ENCODE peak calls at places on chromosomes 7 and 10, in five cellular contexts. T, Q, X, W and I are unnamed samples. For H3K27me3, the result is how much of the 10 kb centered on the place peaks cover.

GRCh38 chr10:32259551-32259950 is 87.4 kb downstream of the EPC1 start:
- DNase-seq in Q (no peak), X (no peak), W (no peak), T (no peak), I (no peak)

GRCh38 chr7:5582532-5582935 is 158.9 kb upstream of the TNRC18 start:
- DNase-seq in X (no peak), W (no peak), T (no peak), Q (no peak), I (no peak)

GRCh38 chr10:67666416-67667043 is 29.5 kb downstream of the CTNNA3 start:
- DNase-seq in W (no peak), X (no peak), Q (no peak), T (peak), I (no peak)

GRCh38 chr7:86904949-86905834 is 154.3 kb downstream of the ELAPOR2 start:
- DNase-seq in W (no peak), X (no peak), Q (no peak), T (peak), I (no peak)

GRCh38 chr10:112827951-112828350 is 122.1 kb upstream of the TCF7L2 start:
- DNase-seq in Q (no peak), T (peak), X (no peak), W (no peak), I (no peak)

GRCh38 chr10:85490431-85490830 is 876.2 kb downstream of the GRID1 start:
- DNase-seq in X (no peak), T (no peak), W (no peak), Q (no peak), I (no peak)

GRCh38 chr10:94546058-94546595 is 539 bp downstream of the HELLS start:
- DNase-seq in T (peak), Q (no peak), X (no peak), W (no peak), I (no peak)

GRCh38 chr10:102410427-102411073 is 8.0 kb downstream of the PSD start:
- DNase-seq in Q (no peak), W (peak), T (no peak), X (peak), I (no peak)

GRCh38 chr7:74178632-74179031 is 4.5 kb downstream of the EIF4H start:
- DNase-seq in T (no peak), W (no peak), X (no peak), Q (no peak), I (peak)

GRCh38 chr7:25839084-25839769 is 312.8 kb upstream of the NFE2L3 start:
- DNase-seq in X (no peak), Q (no peak), T (no peak), W (no peak), I (no peak)

GRCh38 chr7:5586279-5586962 is 162.8 kb upstream of the TNRC18 start:
- DNase-seq in Q (no peak), W (no peak), T (peak), X (no peak), I (no peak)

GRCh38 chr10:26738354-26738753 is 40.9 kb downstream of the PDSS1 start:
- DNase-seq in W (no peak), Q (no peak), T (peak), X (no peak), I (no peak)

GRCh38 chr7:49255061-49255460 is 330.7 kb downstream of the CDC14C start:
- DNase-seq in X (no peak), T (peak), W (no peak), Q (no peak), I (no peak)

GRCh38 chr7:31890198-31890597 is 180.0 kb downstream of the PDE1C start:
- DNase-seq in X (no peak), Q (no peak), W (no peak), T (peak), I (no peak)

GRCh38 chr7:42192072-42192471 is 44.9 kb downstream of the GLI3 start:
- DNase-seq in X (no peak), Q (no peak), T (no peak), W (no peak), I (no peak)

GRCh38 chr10:67618116-67618515 is 77.9 kb downstream of the CTNNA3 start:
- DNase-seq in T (no peak), Q (no peak), W (no peak), X (no peak), I (no peak)

GRCh38 chr7:38189256-38189938 is 11.4 kb downstream of the STARD3NL start:
- DNase-seq in W (no peak), Q (no peak), T (peak), X (no peak), I (no peak)

GRCh38 chr10:88786032-88786770 is 16.3 kb upstream of the LIPM start:
- DNase-seq in Q (no peak), X (no peak), W (no peak), T (no peak), I (no peak)

GRCh38 chr10:124174071-124174566 is 80.7 kb upstream of the CHST15 start:
- DNase-seq in W (no peak), T (no peak), Q (no peak), X (no peak), I (no peak)

GRCh38 chr7:36048141-36048901 is 104.7 kb upstream of the EEPD1 start:
- DNase-seq in W (no peak), Q (peak), X (peak), T (peak), I (no peak)

GRCh38 chr7:68414631-68415425 is 1183.4 kb upstream of the AUTS2 start:
- DNase-seq in Q (no peak), W (no peak), X (no peak), T (no peak), I (no peak)

GRCh38 chr7:12569673-12570072 is 847 bp upstream of the SCIN start:
- DNase-seq in W (no peak), T (no peak), X (no peak), Q (no peak), I (no peak)

GRCh38 chr10:117131390-117132327 is 6.4 kb downstream of the VAX1 start:
- DNase-seq in T (no peak), W (no peak), Q (no peak), X (no peak), I (no peak)

GRCh38 chr7:3218561-3219225 is 82.4 kb upstream of the SDK1 start:
- DNase-seq in X (no peak), W (no peak), Q (no peak), T (no peak), I (no peak)

GRCh38 chr7:158252081-158252836 is 335.4 kb downstream of the PTPRN2 start:
- DNase-seq in T (no peak), W (no peak), Q (no peak), X (no peak), I (peak)

GRCh38 chr10:126458453-126458852 is 70.2 kb upstream of the ADAM12 start:
- DNase-seq in Q (no peak), X (no peak), W (no peak), T (no peak), I (no peak)

GRCh38 chr10:71665456-71665855 is 54.1 kb downstream of the C10orf105 start:
- DNase-seq in T (no peak), X (no peak), Q (no peak), W (no peak), I (no peak)

GRCh38 chr7:140061607-140061930 is 1.2 kb downstream of the PARP12 start:
- DNase-seq in Q (no peak), W (no peak), X (no peak), T (no peak), I (no peak)

GRCh38 chr7:151034312-151035023 is 6.2 kb downstream of the ABCB8 start:
- DNase-seq in W (no peak), T (no peak), X (no peak), Q (no peak), I (no peak)

GRCh38 chr7:131574741-131575140 is 18.3 kb upstream of the PODXL start:
- DNase-seq in X (no peak), T (no peak), Q (no peak), W (no peak), I (no peak)

GRCh38 chr7:85529197-85529596 is 342.3 kb upstream of the SEMA3D start:
- DNase-seq in W (no peak), X (no peak), Q (no peak), T (peak), I (no peak)

GRCh38 chr10:109126016-109126415 is 797.3 kb downstream of the XPNPEP1 start:
- DNase-seq in W (no peak), Q (no peak), T (no peak), X (no peak), I (no peak)

GRCh38 chr7:19939746-19940145 is 166.3 kb upstream of the TMEM196 start:
- DNase-seq in Q (no peak), W (no peak), T (peak), X (no peak), I (no peak)

GRCh38 chr10:124741281-124741921 is 2.8 kb downstream of the FAM53B start:
- DNase-seq in Q (peak), X (peak), W (peak), T (peak), I (peak)

DNA sequence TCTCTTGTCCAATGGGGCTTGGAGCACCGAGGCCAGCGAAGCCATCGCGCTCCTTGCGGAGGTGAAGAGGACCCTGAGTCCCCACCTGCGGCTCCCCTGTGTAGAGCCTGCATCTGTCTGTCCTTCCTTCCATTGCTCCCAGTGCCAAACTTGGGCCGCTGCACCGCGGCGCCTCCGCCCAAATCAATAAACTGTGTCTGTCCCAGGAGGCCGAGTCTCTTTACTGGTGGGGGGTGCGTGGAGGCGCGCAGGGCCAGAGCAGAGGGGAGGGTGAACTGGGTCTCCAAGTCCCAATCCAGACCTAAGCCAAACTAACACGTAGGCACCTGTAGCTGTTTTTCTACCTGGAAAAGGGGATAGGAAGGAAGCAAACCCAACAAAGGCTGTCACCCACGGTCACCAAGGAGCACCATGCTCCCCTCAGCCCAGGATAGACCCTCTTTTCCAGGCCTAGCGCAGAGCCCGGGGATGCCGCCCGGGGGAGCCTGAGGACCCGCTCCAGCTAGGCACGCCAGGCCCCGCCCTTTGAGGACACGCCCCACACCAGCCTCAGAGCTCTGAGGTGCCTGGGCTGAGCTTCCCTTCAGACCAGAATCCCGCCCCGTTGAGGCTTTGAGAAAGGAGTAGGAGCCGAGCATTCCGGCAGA is 1.2 kb upstream of the CHAT start:
- DNase-seq in T (no peak), X (no peak), Q (no peak), W (no peak), I (no peak)
- H3K27me3 ChIP-seq in T (half or more), X (under half), Q (under half), W (under half), I (under half)

GRCh38 chr10:100746413-100746931 is 1.1 kb downstream of the PAX2 start:
- DNase-seq in T (no peak), Q (no peak), X (no peak), W (no peak), I (no peak)
- H3K27me3 ChIP-seq in T (half or more), Q (under half), X (under half), W (under half), I (under half)

DNA sequence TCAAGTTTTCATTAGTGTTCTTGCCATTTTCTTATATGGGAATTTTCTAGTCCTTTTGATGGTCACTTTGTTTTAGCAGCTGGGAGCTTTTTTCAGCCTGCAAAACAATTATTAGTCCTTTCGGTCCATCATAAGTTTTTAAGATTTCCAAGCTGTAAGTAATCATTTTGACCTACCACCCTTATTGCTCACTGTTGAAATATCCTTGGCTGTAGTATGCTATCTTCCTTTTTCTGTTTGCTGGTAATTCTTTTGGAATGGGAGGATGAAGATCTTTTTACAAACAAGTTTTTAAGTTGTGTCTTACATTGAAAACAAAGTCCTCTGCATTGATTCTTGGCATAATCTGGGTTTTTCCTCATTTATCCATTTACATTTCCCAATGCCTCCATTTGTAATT is 24.0 kb downstream of the BZW2 start:
- DNase-seq in Q (no peak), T (no peak), X (no peak), W (no peak), I (no peak)
- H3K27me3 ChIP-seq in Q (under half), T (under half), X (under half), W (under half), I (under half)

DNA sequence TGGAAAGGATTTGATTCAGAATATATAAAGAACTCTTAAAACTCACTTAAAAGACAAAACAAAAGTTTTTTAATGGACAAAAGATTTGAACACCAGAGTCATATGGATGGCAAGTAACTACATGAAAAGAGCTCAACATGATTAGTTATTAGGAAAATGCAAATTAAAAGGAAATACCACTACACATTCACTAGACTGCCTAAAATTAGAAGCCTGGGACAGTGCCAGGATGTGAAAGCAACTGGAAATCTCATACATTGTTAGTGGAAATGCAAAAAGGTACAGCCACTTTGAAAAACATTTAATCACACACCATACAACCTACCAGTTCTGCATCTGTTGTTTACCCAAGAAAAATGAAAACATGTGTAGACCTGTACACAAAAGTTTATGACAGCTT is 48.8 kb downstream of the RALA start:
- DNase-seq in X (no peak), T (peak), W (no peak), Q (no peak), I (no peak)
- H3K27me3 ChIP-seq in X (under half), T (under half), W (under half), Q (under half), I (under half)

DNA sequence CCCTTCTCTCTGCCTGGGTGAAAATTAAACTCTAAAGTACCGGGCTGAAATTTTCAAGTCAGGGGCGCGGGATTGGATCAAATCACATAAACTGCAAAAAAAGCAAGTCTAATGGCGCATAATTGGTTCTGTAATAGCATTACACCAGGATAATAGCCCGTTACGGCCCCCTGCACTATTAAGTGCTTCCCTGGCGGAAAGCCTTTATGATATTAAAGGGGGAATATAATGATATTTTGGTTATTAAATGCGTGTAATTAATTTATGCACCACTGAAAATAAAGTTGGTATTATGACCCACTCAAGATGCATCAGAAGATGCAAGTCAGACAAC is 744 bp upstream of the DRGX start:
- DNase-seq in Q (no peak), W (no peak), T (no peak), X (no peak), I (no peak)
- H3K27me3 ChIP-seq in Q (under half), W (under half), T (under half), X (under half), I (under half)

GRCh38 chr7:24472093-24472492 is 101.2 kb upstream of the PALS2 start:
- DNase-seq in Q (no peak), W (no peak), T (peak), X (no peak), I (no peak)

GRCh38 chr7:24466109-24466768 is 107.0 kb upstream of the PALS2 start:
- DNase-seq in Q (no peak), W (no peak), X (no peak), T (no peak), I (no peak)

GRCh38 chr7:24464846-24465245 is 108.4 kb upstream of the PALS2 start:
- DNase-seq in X (no peak), Q (no peak), T (no peak), W (no peak), I (no peak)

GRCh38 chr7:24463474-24463873 is 109.8 kb upstream of the PALS2 start:
- DNase-seq in Q (no peak), W (no peak), X (no peak), T (no peak), I (no peak)

DNA sequence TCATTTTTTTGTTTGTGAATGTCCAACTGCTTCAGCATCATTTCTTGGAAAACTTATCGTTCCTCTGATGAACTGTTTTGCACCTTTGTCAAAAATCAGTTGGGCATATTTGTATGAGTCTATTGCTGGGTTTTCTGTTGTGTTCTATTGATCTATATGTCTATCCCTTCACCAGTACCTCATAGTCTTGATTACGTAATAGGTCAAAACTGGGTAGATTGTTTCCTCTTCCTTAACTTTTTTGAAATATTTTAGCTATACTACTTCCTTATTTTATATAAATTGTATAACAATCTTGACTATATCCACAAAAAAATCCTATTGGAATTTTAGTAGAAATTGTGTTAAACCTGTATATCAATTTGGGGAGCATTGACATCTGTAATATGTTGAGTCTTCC is 104.1 kb upstream of the PALS2 start:
- DNase-seq in Q (no peak), W (no peak), T (no peak), X (no peak), I (no peak)
- H3K27me3 ChIP-seq in Q (under half), W (under half), T (under half), X (under half), I (under half)

GRCh38 chr10:110278562-110278961 is 26.2 kb downstream of the SMNDC1 start:
- DNase-seq in X (no peak), W (no peak), T (no peak), Q (no peak), I (no peak)
- H3K27me3 ChIP-seq in X (under half), W (under half), T (under half), Q (under half), I (under half)

DNA sequence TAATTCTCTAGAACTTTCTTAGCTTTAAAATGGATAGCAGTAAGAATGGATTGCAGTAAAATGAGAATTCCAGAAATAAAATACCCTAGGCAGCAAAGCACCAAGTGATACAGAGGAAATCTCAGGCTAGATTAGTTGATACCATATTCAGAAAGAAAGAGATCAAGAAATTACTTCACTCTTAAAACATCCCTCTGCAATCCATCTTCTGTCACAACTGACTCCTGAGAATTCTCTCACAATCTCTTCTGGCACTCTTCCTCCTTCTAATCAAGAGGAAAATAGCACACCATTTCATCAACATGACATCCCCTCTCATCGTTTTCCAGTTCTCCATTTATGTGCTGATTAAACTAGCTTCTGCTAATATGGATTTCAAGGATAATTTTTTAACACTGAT is 42.2 kb upstream of the LAMB1 start:
- DNase-seq in W (no peak), X (no peak), Q (no peak), T (no peak), I (no peak)
- H3K27me3 ChIP-seq in W (under half), X (under half), Q (under half), T (under half), I (under half)